ENCODE peak calls at places on chromosomes 12 and 14, in five cellular contexts. T is ovary, D is IMR-90, Z is stomach, S is gastrocnemius medialis. O is an unnamed sample. For H3K4me1, the result is how much of the 10 kb centered on the place peaks cover.

GRCh38 chr14:66104486-66104885 is 381.7 kb upstream of the CCDC196 start:
- DNase-seq in T (no peak), D (no peak), Z (no peak), S (no peak), O (no peak)

GRCh38 chr14:89911018-89911919 is 43.3 kb downstream of the EFCAB11 start:
- DNase-seq in S (no peak), T (peak), Z (peak), D (peak), O (no peak)

GRCh38 chr12:121523741-121524140 is 57.1 kb downstream of the KDM2B start:
- DNase-seq in Z (no peak), D (no peak), S (no peak), T (no peak), O (peak)

GRCh38 chr14:34098045-34098984 is 147.4 kb upstream of the EGLN3 start:
- DNase-seq in Z (peak), S (no peak), D (peak), T (peak), O (no peak)

GRCh38 chr12:39043425-39043824 is 138.0 kb upstream of the CPNE8 start:
- DNase-seq in D (no peak), Z (no peak), T (no peak), S (no peak), O (no peak)

GRCh38 chr14:38134631-38135030 is 73.1 kb upstream of the SSTR1 start:
- DNase-seq in D (no peak), Z (no peak), T (no peak), S (no peak), O (no peak)

GRCh38 chr12:16285586-16285985 is 8.1 kb upstream of the SLC15A5 start:
- DNase-seq in D (no peak), S (no peak), Z (no peak), T (no peak), O (no peak)

GRCh38 chr12:110860833-110861291 is 14.1 kb downstream of the CCDC63 start:
- DNase-seq in D (no peak), S (no peak), T (no peak), Z (no peak), O (no peak)

GRCh38 chr12:122422769-122423257 is 344 bp upstream of the CLIP1 start:
- DNase-seq in Z (no peak), T (peak), D (peak), S (no peak), O (peak)

GRCh38 chr14:66231823-66232222 is 254.3 kb upstream of the CCDC196 start:
- DNase-seq in T (no peak), Z (no peak), S (no peak), D (no peak), O (no peak)

GRCh38 chr14:65985976-65986375 is 500.2 kb upstream of the CCDC196 start:
- DNase-seq in Z (no peak), T (no peak), S (no peak), D (no peak), O (no peak)

GRCh38 chr14:49508124-49508523 is 78.1 kb downstream of the RPS29 start:
- DNase-seq in T (no peak), S (no peak), Z (no peak), D (no peak), O (no peak)

GRCh38 chr12:3185260-3185870 is 108.2 kb downstream of the TSPAN9 start:
- DNase-seq in D (no peak), Z (no peak), T (no peak), S (peak), O (peak)

GRCh38 chr14:64636208-64636979 is 67.8 kb upstream of the PLEKHG3 start:
- DNase-seq in S (peak), Z (peak), D (peak), T (peak), O (peak)

GRCh38 chr12:8950702-8951478 is 1.4 kb upstream of the M6PR start:
- DNase-seq in T (no peak), S (no peak), D (no peak), Z (no peak), O (no peak)

GRCh38 chr12:8951744-8952143 is 2.3 kb upstream of the M6PR start:
- DNase-seq in Z (no peak), T (no peak), D (no peak), S (no peak), O (no peak)

GRCh38 chr12:8956073-8956472 is 6.6 kb upstream of the M6PR start:
- DNase-seq in Z (no peak), D (no peak), S (no peak), T (no peak), O (no peak)

GRCh38 chr12:8956772-8957171 is 7.3 kb upstream of the M6PR start:
- DNase-seq in D (no peak), Z (no peak), T (no peak), S (no peak), O (no peak)

GRCh38 chr12:8953773-8954402 is 4.4 kb upstream of the M6PR start:
- DNase-seq in D (no peak), Z (no peak), T (no peak), S (no peak), O (no peak)
- H3K4me1 ChIP-seq in D (under half), Z (under half), T (under half), S (under half), O (under half)

GRCh38 chr12:68831751-68832503 is 23.9 kb downstream of the MDM2 start:
- DNase-seq in T (no peak), D (no peak), S (no peak), Z (no peak), O (no peak)
- TF ChIP-seq POLR2A in T (no peak), D (no peak), S (no peak), Z (no peak), O (no peak)

DNA sequence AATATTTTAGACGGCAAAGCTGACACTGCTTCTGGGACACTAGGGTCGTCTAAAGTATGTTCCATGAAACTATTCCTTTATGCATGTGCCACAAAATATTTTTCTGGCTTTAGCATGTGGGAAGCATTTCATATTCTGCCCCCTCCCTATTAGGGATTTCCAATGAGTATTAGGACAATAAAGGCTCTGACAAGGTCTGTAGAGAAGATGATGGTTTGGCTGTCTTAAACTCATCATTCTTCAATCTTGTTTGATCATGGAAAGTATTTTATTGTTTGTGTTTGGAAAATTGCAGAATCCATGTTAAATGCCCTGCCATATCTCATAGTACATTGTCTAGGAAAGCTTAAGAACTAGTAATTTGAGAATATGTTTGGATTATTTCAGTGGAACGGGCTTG is 22.8 kb downstream of the SERPINA1 start:
- DNase-seq in T (no peak), S (no peak), D (no peak), Z (no peak), O (no peak)
- H3K4me1 ChIP-seq in T (under half), S (under half), D (under half), Z (under half), O (under half)

GRCh38 chr12:53344487-53344823 is 8.3 kb upstream of the SP7 start:
- DNase-seq in S (no peak), Z (no peak), T (peak), D (no peak), O (no peak)

GRCh38 chr12:53343978-53344377 is 7.8 kb upstream of the SP7 start:
- DNase-seq in Z (no peak), T (no peak), S (no peak), D (no peak), O (no peak)

GRCh38 chr12:53343449-53343848 is 7.3 kb upstream of the SP7 start:
- DNase-seq in Z (no peak), T (no peak), D (no peak), S (no peak), O (no peak)

GRCh38 chr12:53345486-53346195 is 9.5 kb upstream of the SP7 start:
- DNase-seq in D (no peak), T (peak), Z (peak), S (no peak), O (peak)

DNA sequence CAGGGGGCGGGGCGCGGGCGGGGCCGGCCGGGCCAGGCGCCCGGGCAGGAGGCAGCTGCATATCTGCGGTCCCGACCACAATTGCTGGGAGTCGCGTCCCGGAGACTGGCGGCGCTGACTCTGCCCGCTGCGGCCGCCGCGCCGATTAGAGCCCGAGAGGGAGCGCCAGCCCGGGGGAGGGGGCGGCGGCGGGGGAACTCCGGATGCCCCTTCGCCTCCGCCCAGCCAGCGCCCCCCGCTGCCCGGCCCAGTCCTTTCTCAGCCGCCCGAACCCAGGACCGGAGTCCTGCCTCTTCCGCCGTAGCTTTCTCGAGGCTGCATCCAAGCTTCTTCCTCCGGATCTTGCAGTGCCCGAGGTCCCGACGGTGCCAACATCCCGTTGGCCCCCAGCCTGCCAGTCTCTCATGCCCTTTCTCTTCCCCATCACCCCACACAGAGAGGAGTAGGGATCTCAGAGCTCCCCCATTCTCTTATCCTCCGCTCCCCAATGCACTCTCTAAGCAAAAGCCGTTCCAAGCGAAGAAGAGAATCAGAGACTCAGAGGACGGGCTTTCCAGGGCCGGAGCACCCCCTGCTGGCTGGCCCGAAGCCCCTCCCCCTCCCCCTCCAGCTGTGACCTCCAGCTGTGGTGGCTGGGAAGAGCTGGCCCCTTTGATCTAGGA is 8.8 kb upstream of the SP7 start:
- DNase-seq in T (peak), Z (peak), S (peak), D (peak), O (peak)
- TF ChIP-seq POLR2A in T (no peak), Z (no peak), S (peak), D (peak), O (peak)

GRCh38 chr12:93245543-93245942 is 132.2 kb upstream of the NUDT4 start:
- DNase-seq in D (no peak), S (no peak), T (no peak), Z (no peak), O (no peak)
- H3K4me1 ChIP-seq in D (under half), S (under half), T (under half), Z (under half), O (under half)

O was measured in heart left ventricle.